ENCODE peak calls at places on chromosomes 5 and 9, in six cellular contexts. X, U, Y, Q, C and B are unnamed samples.
A peak's percentile ranks its signal among the peaks of the same experiment; 100 is the strongest.

GRCh38 chr9:121837113-121838010 is 185.9 kb downstream of the DAB2IP start:
- DNase-seq in C (no peak), X (peak; percentile 30), Q (no peak), U (no peak), Y (peak; percentile 22), B (no peak)

GRCh38 chr9:96068511-96068910 is 193.0 kb downstream of the ERCC6L2 start:
- DNase-seq in Y (peak; percentile 75), Q (no peak), U (no peak), C (no peak), X (no peak), B (no peak)

GRCh38 chr9:97570899-97571298 is 62.3 kb downstream of the TSTD2 start:
- DNase-seq in X (peak; percentile 22), Y (peak; percentile 86), C (no peak), Q (no peak), U (no peak), B (no peak)

GRCh38 chr9:132002827-132003704 is 76.6 kb downstream of the MED27 start:
- DNase-seq in U (no peak), X (no peak), C (peak; percentile 17), Q (no peak), Y (no peak), B (no peak)

GRCh38 chr9:137041134-137041533 is 4.8 kb downstream of the NPDC1 start:
- DNase-seq in Y (no peak), Q (no peak), C (no peak), X (no peak), U (no peak), B (no peak)

GRCh38 chr9:12884736-12885395 is 110.0 kb downstream of the LURAP1L start:
- DNase-seq in U (peak; percentile 65), Q (no peak), C (peak; percentile 79), Y (no peak), X (peak; percentile 87), B (no peak)

GRCh38 chr5:96968074-96968473 is 32.2 kb downstream of the LNPEP start:
- DNase-seq in Y (no peak), U (peak; percentile 17), Q (no peak), X (peak; percentile 59), C (peak; percentile 68), B (no peak)

GRCh38 chr9:87667164-87667738 is 58.7 kb upstream of the CTSL start:
- DNase-seq in Q (no peak), Y (no peak), X (peak; percentile 24), C (peak; percentile 48), U (no peak), B (no peak)

GRCh38 chr5:95163079-95163478 is 121.8 kb downstream of the MCTP1 start:
- DNase-seq in X (no peak), U (no peak), Y (no peak), C (no peak), Q (no peak), B (no peak)

GRCh38 chr9:95341262-95342011 is 23.9 kb upstream of the FANCC start:
- DNase-seq in X (peak; percentile 59), U (no peak), Y (no peak), C (peak; percentile 12), Q (no peak), B (no peak)

GRCh38 chr5:180600554-180601041 is 9.3 kb upstream of the SCGB3A1 start:
- DNase-seq in Q (no peak), U (no peak), C (no peak), X (no peak), Y (no peak), B (no peak)